ENCODE peak calls at places on chromosome 19, in eight cellular contexts. I is aorta, C is AG08396, A is cardiac muscle cell, P is AG10803, L is KG1, K is Right ventricle myocardium superior, W is activated gamma-delta T cell treated with Interleukin-2 at 50 U/mL for 16 hours. M is an unnamed sample.
A peak's percentile ranks its signal among the peaks of the same experiment; 100 is the strongest.

GRCh38 chr19:39499082-39499642 is 415 bp downstream of the DLL3 start:
- DNase-seq in I (no peak), C (no peak), A (peak; percentile 58), P (no peak), L (no peak), K (no peak), W (no peak), M (peak; percentile 29)

GRCh38 chr19:407501-408440 is 1.2 kb downstream of the C2CD4C start:
- DNase-seq in I (peak; percentile 71), C (no peak), A (no peak), P (no peak), L (no peak), K (no peak), W (no peak), M (no peak)

GRCh38 chr19:16259385-16260159 is 61.9 kb downstream of the AP1M1 start:
- DNase-seq in I (no peak), C (no peak), A (no peak), P (no peak), L (no peak), K (peak; percentile 57), W (no peak), M (no peak)

GRCh38 chr19:19468424-19469050 is 46.8 kb downstream of the TSSK6 start:
- DNase-seq in I (no peak), C (no peak), A (no peak), P (no peak), L (no peak), K (no peak), W (no peak), M (no peak)

GRCh38 chr19:50371914-50372475 is 4.3 kb upstream of the NR1H2 start:
- DNase-seq in I (no peak), C (no peak), A (no peak), P (no peak), L (no peak), K (no peak), W (no peak), M (no peak)

GRCh38 chr19:11821474-11821873 is 7.4 kb downstream of the ZNF440 start:
- DNase-seq in I (no peak), C (no peak), A (no peak), P (peak; percentile 32), L (no peak), K (no peak), W (no peak), M (peak; percentile 7)

GRCh38 chr19:4009990-4010807 is 2.7 kb downstream of the PIAS4 start:
- DNase-seq in I (no peak), C (peak; percentile 48), A (no peak), P (peak; percentile 15), L (no peak), K (no peak), W (no peak), M (no peak)

GRCh38 chr19:8090932-8091331 is 38.4 kb downstream of the CCL25 start:
- DNase-seq in I (no peak), C (no peak), A (no peak), P (no peak), L (no peak), K (no peak), W (no peak), M (no peak)

GRCh38 chr19:4415352-4415751 is 12.9 kb downstream of the CHAF1A start:
- DNase-seq in I (no peak), C (no peak), A (no peak), P (no peak), L (no peak), K (no peak), W (no peak), M (peak; percentile 30)

GRCh38 chr19:48713041-48713863 is 6.3 kb downstream of the MAMSTR start:
- DNase-seq in I (no peak), C (no peak), A (no peak), P (no peak), L (no peak), K (no peak), W (no peak), M (peak; percentile 44)

GRCh38 chr19:1298235-1298634 is 12.6 kb downstream of the EFNA2 start:
- DNase-seq in I (no peak), C (no peak), A (no peak), P (no peak), L (no peak), K (no peak), W (no peak), M (no peak)

GRCh38 chr19:39677931-39678889 is 22.5 kb downstream of the LGALS16 start:
- DNase-seq in I (no peak), C (peak; percentile 7), A (no peak), P (no peak), L (no peak), K (no peak), W (no peak), M (no peak)

GRCh38 chr19:48806518-48806817 is 4.4 kb downstream of the BCAT2 start:
- DNase-seq in I (no peak), C (no peak), A (no peak), P (no peak), L (no peak), K (no peak), W (peak; percentile 23), M (peak; percentile 69)

GRCh38 chr19:29478578-29479565 is 46.9 kb upstream of the VSTM2B start:
- DNase-seq in I (peak; percentile 64), C (no peak), A (peak; percentile 65), P (peak; percentile 8), L (no peak), K (no peak), W (no peak), M (no peak)

GRCh38 chr19:3605770-3606169 is 905 bp downstream of the TBXA2R start:
- DNase-seq in I (no peak), C (no peak), A (no peak), P (no peak), L (no peak), K (no peak), W (no peak), M (no peak)

GRCh38 chr19:22532388-22533310 is 101.5 kb upstream of the ZNF492 start:
- DNase-seq in I (peak; percentile 94), C (no peak), A (no peak), P (no peak), L (no peak), K (peak; percentile 74), W (no peak), M (no peak)